ENCODE peak calls at places on chromosomes 1 and 21, in ten cellular contexts. A is dorsolateral prefrontal cortex; M is activated CD4-positive, alpha-beta T cell treated with anti-CD3 and anti-CD28 coated beads, Interleukin-2, amount 50 U/mL, for 1 hour; G is astrocyte; Q is SK-MEL-5; K is transverse colon; X is fibroblast of mammary gland; J is psoas muscle; B is stimulated activated effector memory CD8-positive, alpha-beta T cell treated with anti-CD3 and anti-CD28 coated beads, Interleukin-12 subunit alpha, Interleukin-12 subunit beta, amount 100 ng/mL, for 72 hours; W is HCEC 1CT. F is an unnamed sample.

GRCh38 chr1:6471086-6471841 is 5.3 kb upstream of the TNFRSF25 start:
- DNase-seq in A (no peak), M (no peak), G (no peak), Q (no peak), K (peak; percentile 90), X (no peak), J (no peak), B (no peak), W (no peak), F (no peak)

GRCh38 chr1:238099871-238100270 is 209.1 kb upstream of the ZP4 start:
- DNase-seq in A (no peak), M (no peak), G (no peak), Q (no peak), K (no peak), X (no peak), J (no peak), B (no peak), W (no peak), F (no peak)

GRCh38 chr1:221182791-221183533 is 303.7 kb downstream of the HLX start:
- DNase-seq in A (no peak), M (no peak), G (no peak), Q (no peak), K (no peak), X (no peak), J (no peak), B (no peak), W (no peak), F (no peak)

GRCh38 chr1:198121058-198121829 is 35.6 kb upstream of the NEK7 start:
- DNase-seq in A (no peak), M (no peak), G (peak; percentile 94), Q (no peak), K (no peak), X (peak; percentile 89), J (no peak), B (no peak), W (peak; percentile 89), F (no peak)

GRCh38 chr21:43726686-43727570 is 8.0 kb downstream of the PDXK start:
- DNase-seq in A (no peak), M (no peak), G (no peak), Q (no peak), K (no peak), X (no peak), J (peak; percentile 52), B (no peak), W (no peak), F (peak; percentile 28)

GRCh38 chr1:54121482-54122130 is 31.2 kb downstream of the CDCP2 start:
- DNase-seq in A (peak; percentile 82), M (peak; percentile 65), G (peak; percentile 85), Q (peak; percentile 65), K (peak; percentile 85), X (peak; percentile 72), J (peak; percentile 77), B (peak; percentile 82), W (peak; percentile 37), F (peak; percentile 50)

GRCh38 chr1:41329662-41330587 is 31.3 kb upstream of the FOXO6 start:
- DNase-seq in A (no peak), M (no peak), G (no peak), Q (no peak), K (no peak), X (no peak), J (no peak), B (peak; percentile 32), W (no peak), F (no peak)

GRCh38 chr1:232978091-232978634 is 27.8 kb downstream of the NTPCR start:
- DNase-seq in A (no peak), M (no peak), G (peak; percentile 74), Q (no peak), K (no peak), X (no peak), J (no peak), B (no peak), W (no peak), F (no peak)

GRCh38 chr1:76465030-76465429 is 390.5 kb downstream of the ST6GALNAC3 start:
- DNase-seq in A (no peak), M (no peak), G (peak; percentile 2), Q (no peak), K (no peak), X (peak; percentile 82), J (no peak), B (no peak), W (peak; percentile 79), F (no peak)

GRCh38 chr21:45248893-45249381 is 38.8 kb downstream of the POFUT2 start:
- DNase-seq in A (no peak), M (no peak), G (peak; percentile 22), Q (no peak), K (peak; percentile 32), X (peak; percentile 29), J (no peak), B (peak; percentile 37), W (no peak), F (no peak)

GRCh38 chr1:208929575-208929974 is 653.9 kb upstream of the CAMK1G start:
- DNase-seq in A (no peak), M (no peak), G (peak; percentile 77), Q (no peak), K (no peak), X (peak; percentile 79), J (no peak), B (no peak), W (no peak), F (no peak)

GRCh38 chr1:2379733-2380404 is 11.5 kb downstream of the MORN1 start:
- DNase-seq in A (no peak), M (no peak), G (no peak), Q (no peak), K (peak; percentile 6), X (no peak), J (no peak), B (no peak), W (no peak), F (no peak)